ENCODE peak calls at places on chromosomes 13 and 19, in six cellular contexts. M is amniotic stem cell, K is stromal cell of bone marrow, R is ELR, U is globus pallidus, I is Daoy. E is an unnamed sample.

GRCh38 chr19:31223805-31224534 is 125.3 kb downstream of the TSHZ3 start:
- DNase-seq in U (no peak), I (no peak), K (peak), R (peak), M (peak), E (no peak)

GRCh38 chr19:32537626-32538025 is 43.4 kb upstream of the PDCD5 start:
- DNase-seq in R (no peak), U (no peak), M (no peak), K (no peak), I (no peak), E (no peak)

GRCh38 chr13:31048521-31048920 is 113.2 kb downstream of the HSPH1 start:
- DNase-seq in M (no peak), R (peak), U (no peak), I (no peak), K (no peak), E (no peak)

GRCh38 chr13:21850013-21851006 is 179.4 kb downstream of the FGF9 start:
- DNase-seq in M (no peak), K (no peak), U (no peak), I (no peak), R (no peak), E (no peak)

GRCh38 chr19:2273356-2274184 is 8.4 kb downstream of the PEAK3 start:
- DNase-seq in I (peak), K (peak), M (no peak), U (no peak), R (peak), E (no peak)

GRCh38 chr13:20274466-20274865 is 42.3 kb upstream of the GJB6 start:
- DNase-seq in U (no peak), M (no peak), K (no peak), I (no peak), R (no peak), E (no peak)

GRCh38 chr13:113927661-113928581 is 46.0 kb downstream of the C13orf46 start:
- DNase-seq in M (peak), I (peak), K (peak), U (no peak), R (peak), E (no peak)

GRCh38 chr13:51933466-51934058 is 71.8 kb downstream of the CCDC70 start:
- DNase-seq in I (no peak), K (no peak), R (no peak), M (no peak), U (no peak), E (no peak)

GRCh38 chr13:45728759-45729158 is 26.6 kb downstream of the CBY2 start:
- DNase-seq in M (no peak), I (peak), K (no peak), R (peak), U (no peak), E (no peak)

GRCh38 chr19:29002336-29002735 is 210.6 kb downstream of the UQCRFS1 start:
- DNase-seq in R (no peak), M (no peak), I (no peak), K (no peak), U (peak), E (no peak)

GRCh38 chr19:46068345-46069258 is 27.8 kb upstream of the IGFL4 start:
- DNase-seq in M (peak), U (no peak), R (peak), K (peak), I (peak), E (no peak)

GRCh38 chr13:80338781-80339577 is 1.9 kb downstream of the SPRY2 start:
- DNase-seq in U (peak), I (peak), M (peak), K (peak), R (peak), E (no peak)

GRCh38 chr19:39277598-39277997 is 9.4 kb downstream of the IFNL2 start:
- DNase-seq in M (no peak), K (no peak), R (peak), U (no peak), I (peak), E (no peak)

GRCh38 chr19:19628499-19629134 is 597 bp upstream of the LPAR2 start:
- DNase-seq in M (peak), U (no peak), K (no peak), R (peak), I (peak), E (no peak)

GRCh38 chr13:50742353-50742752 is 101.1 kb downstream of the DLEU7 start:
- DNase-seq in K (no peak), U (no peak), R (no peak), M (no peak), I (no peak), E (no peak)

GRCh38 chr13:43195112-43195511 is 171.7 kb downstream of the DNAJC15 start:
- DNase-seq in K (no peak), M (no peak), R (no peak), U (no peak), I (no peak), E (no peak)

GRCh38 chr13:76795701-76796695 is 90.2 kb downstream of the KCTD12 start:
- DNase-seq in I (no peak), M (no peak), U (no peak), R (peak), K (no peak), E (no peak)

GRCh38 chr19:56955637-56956216 is 115.2 kb upstream of the PEG3 start:
- DNase-seq in I (no peak), M (no peak), R (no peak), K (no peak), U (no peak), E (no peak)

GRCh38 chr13:82802528-82802927 is 1079.7 kb downstream of the SLITRK1 start:
- DNase-seq in M (no peak), R (no peak), K (no peak), I (no peak), U (no peak), E (no peak)

GRCh38 chr19:9128171-9128570 is 1.4 kb upstream of the OR7G3 start:
- DNase-seq in K (no peak), U (no peak), I (peak), R (peak), M (no peak), E (no peak)

GRCh38 chr19:13118424-13119193 is 545 bp downstream of the NACC1 start:
- DNase-seq in M (no peak), R (peak), I (peak), U (no peak), K (no peak), E (no peak)

GRCh38 chr13:39565036-39565949 is 37.7 kb downstream of the LHFPL6 start:
- DNase-seq in U (no peak), K (peak), M (peak), R (peak), I (peak), E (no peak)

GRCh38 chr19:38233740-38234251 is 9.8 kb upstream of the DPF1 start:
- DNase-seq in R (peak), U (peak), M (peak), I (peak), K (peak), E (no peak)

GRCh38 chr19:2114218-2114617 is 17.5 kb downstream of the IZUMO4 start:
- DNase-seq in R (no peak), I (no peak), M (no peak), U (no peak), K (no peak), E (no peak)

GRCh38 chr19:5594521-5594950 is 26.8 kb upstream of the TINCR start:
- DNase-seq in R (no peak), K (no peak), I (no peak), M (no peak), U (no peak), E (no peak)

GRCh38 chr19:15113245-15114152 is 6.3 kb downstream of the SYDE1 start:
- DNase-seq in R (no peak), K (no peak), M (no peak), I (no peak), U (no peak), E (no peak)